ENCODE peak calls at places on chromosome 10, in ten cellular contexts. H, J, A, T, F, X, V, I, Y and W are unnamed samples.
A peak's percentile ranks its signal among the peaks of the same experiment; 100 is the strongest.

GRCh38 chr10:51246156-51246555 is 171.9 kb downstream of the PRKG1 start:
- DNase-seq in H (peak; percentile 25), J (no peak), A (peak; percentile 33), T (no peak), F (no peak), X (no peak), V (no peak), I (no peak), Y (no peak), W (no peak)

GRCh38 chr10:6416892-6417512 is 163.1 kb downstream of the PRKCQ start:
- DNase-seq in H (peak; percentile 44), J (peak; percentile 57), A (peak; percentile 49), T (peak; percentile 35), F (peak; percentile 69), X (peak; percentile 31), V (peak; percentile 61), I (peak; percentile 69), Y (no peak), W (no peak)

GRCh38 chr10:102285134-102285533 is 39.8 kb downstream of the GBF1 start:
- DNase-seq in H (no peak), J (no peak), A (no peak), T (no peak), F (peak; percentile 30), X (no peak), V (no peak), I (no peak), Y (no peak), W (no peak)

GRCh38 chr10:22581453-22581852 is 132.9 kb downstream of the PIP4K2A start:
- DNase-seq in H (no peak), J (no peak), A (no peak), T (no peak), F (no peak), X (no peak), V (no peak), I (no peak), Y (no peak), W (no peak)

GRCh38 chr10:25130911-25131310 is 43.9 kb upstream of the GPR158 start:
- DNase-seq in H (peak; percentile 91), J (peak; percentile 36), A (peak; percentile 41), T (no peak), F (no peak), X (peak; percentile 27), V (peak; percentile 94), I (no peak), Y (no peak), W (no peak)

GRCh38 chr10:128429835-128430513 is 303.8 kb upstream of the MKI67 start:
- DNase-seq in H (no peak), J (no peak), A (no peak), T (no peak), F (no peak), X (no peak), V (no peak), I (no peak), Y (no peak), W (no peak)

GRCh38 chr10:34124522-34125035 is 690.5 kb downstream of the PARD3 start:
- DNase-seq in H (peak; percentile 75), J (peak; percentile 48), A (peak; percentile 100), T (peak; percentile 88), F (no peak), X (peak; percentile 64), V (peak; percentile 77), I (no peak), Y (peak; percentile 36), W (no peak)

GRCh38 chr10:43307306-43307705 is 40.4 kb upstream of the RASGEF1A start:
- DNase-seq in H (no peak), J (no peak), A (no peak), T (no peak), F (no peak), X (no peak), V (no peak), I (no peak), Y (no peak), W (no peak)

GRCh38 chr10:98028168-98028770 is 2.2 kb downstream of the CRTAC1 start:
- DNase-seq in H (peak; percentile 7), J (peak; percentile 3), A (peak; percentile 25), T (peak; percentile 37), F (peak; percentile 71), X (no peak), V (peak; percentile 52), I (peak; percentile 72), Y (peak; percentile 89), W (peak; percentile 19)

GRCh38 chr10:24579911-24580310 is 143.8 kb downstream of the ARHGAP21 start:
- DNase-seq in H (no peak), J (no peak), A (no peak), T (no peak), F (no peak), X (no peak), V (no peak), I (no peak), Y (no peak), W (no peak)

GRCh38 chr10:117221156-117221711 is 19.7 kb upstream of the SLC18A2 start:
- DNase-seq in H (peak; percentile 43), J (peak; percentile 1), A (peak; percentile 77), T (peak; percentile 69), F (no peak), X (peak; percentile 65), V (peak; percentile 66), I (no peak), Y (peak; percentile 59), W (no peak)

GRCh38 chr10:121698336-121698735 is 100.1 kb upstream of the FGFR2 start:
- DNase-seq in H (peak; percentile 61), J (no peak), A (no peak), T (no peak), F (no peak), X (peak; percentile 71), V (no peak), I (no peak), Y (no peak), W (no peak)

GRCh38 chr10:119679480-119679829 is 28.3 kb downstream of the BAG3 start:
- DNase-seq in H (no peak), J (no peak), A (no peak), T (no peak), F (no peak), X (no peak), V (no peak), I (no peak), Y (no peak), W (no peak)

GRCh38 chr10:107028249-107028648 is 136.3 kb downstream of the SORCS1 start:
- DNase-seq in H (no peak), J (no peak), A (no peak), T (no peak), F (peak; percentile 71), X (no peak), V (no peak), I (no peak), Y (no peak), W (no peak)

GRCh38 chr10:101337836-101338235 is 16.1 kb upstream of the BTRC start:
- DNase-seq in H (no peak), J (no peak), A (no peak), T (no peak), F (no peak), X (no peak), V (no peak), I (no peak), Y (no peak), W (no peak)

GRCh38 chr10:103636996-103637395 is 143.5 kb downstream of the NEURL1 start:
- DNase-seq in H (no peak), J (peak; percentile 43), A (no peak), T (no peak), F (no peak), X (no peak), V (peak; percentile 79), I (no peak), Y (no peak), W (no peak)

GRCh38 chr10:103636492-103636891 is 143.0 kb downstream of the NEURL1 start:
- DNase-seq in H (no peak), J (no peak), A (no peak), T (no peak), F (no peak), X (no peak), V (no peak), I (no peak), Y (peak; percentile 62), W (no peak)

GRCh38 chr10:103633846-103634245 is 140.3 kb downstream of the NEURL1 start:
- DNase-seq in H (no peak), J (no peak), A (no peak), T (no peak), F (no peak), X (no peak), V (no peak), I (no peak), Y (no peak), W (no peak)

GRCh38 chr10:103637855-103638561 is 144.5 kb downstream of the NEURL1 start:
- DNase-seq in H (peak; percentile 96), J (peak; percentile 92), A (no peak), T (no peak), F (no peak), X (no peak), V (peak; percentile 98), I (no peak), Y (no peak), W (no peak)

GRCh38 chr10:103635580-103635979 is 142.1 kb downstream of the NEURL1 start:
- DNase-seq in H (no peak), J (no peak), A (no peak), T (no peak), F (no peak), X (no peak), V (no peak), I (no peak), Y (no peak), W (no peak)
- H4K20me1 ChIP-seq in H (no peaks in the 10 kb centered on the region), J (peaks cover 66% of the 10 kb centered on the region), A (no peaks in the 10 kb centered on the region), T (no peaks in the 10 kb centered on the region), F (no peaks in the 10 kb centered on the region), X (no peaks in the 10 kb centered on the region), V (no peaks in the 10 kb centered on the region), I (no peaks in the 10 kb centered on the region), Y (no peaks in the 10 kb centered on the region), W (peaks cover 17% of the 10 kb centered on the region)

GRCh38 chr10:95601116-95601719 is 40.0 kb upstream of the SORBS1 start:
- DNase-seq in H (peak; percentile 80), J (peak; percentile 84), A (peak; percentile 89), T (peak; percentile 90), F (peak; percentile 87), X (peak; percentile 76), V (peak; percentile 91), I (peak; percentile 68), Y (peak; percentile 84), W (peak; percentile 67)
- H3K4me1 ChIP-seq in H (no peaks in the 10 kb centered on the region), J (no peaks in the 10 kb centered on the region), A (no peaks in the 10 kb centered on the region), T (no peaks in the 10 kb centered on the region), F (no peaks in the 10 kb centered on the region), X (no peaks in the 10 kb centered on the region), V (no peaks in the 10 kb centered on the region), I (no peaks in the 10 kb centered on the region), Y (no peaks in the 10 kb centered on the region), W (no peaks in the 10 kb centered on the region)

DNA sequence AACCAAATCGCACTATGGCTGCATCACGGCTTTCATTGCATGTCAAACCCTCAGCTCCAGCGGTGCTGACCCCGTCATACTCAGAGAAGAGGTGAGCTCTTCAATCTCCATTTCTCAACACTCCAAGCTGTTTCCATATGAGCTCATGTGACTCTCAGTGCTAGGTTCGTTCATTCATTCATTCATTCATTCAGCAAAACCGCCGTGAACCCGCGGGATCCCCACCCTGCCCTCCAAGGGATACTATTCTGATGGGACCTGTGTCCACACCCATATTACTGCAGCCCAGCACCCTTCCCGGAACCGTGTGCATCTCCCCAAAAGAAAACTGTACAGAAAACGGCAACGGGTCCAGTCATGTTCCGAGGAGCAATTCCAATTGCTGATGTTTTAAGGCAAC is 184.7 kb downstream of the DIP2C start:
- DNase-seq in H (no peak), J (no peak), A (no peak), T (no peak), F (no peak), X (no peak), V (no peak), I (no peak), Y (no peak), W (no peak)
- H4K20me1 ChIP-seq in H (no peaks in the 10 kb centered on the region), J (peaks cover 90% of the 10 kb centered on the region), A (no peaks in the 10 kb centered on the region), T (no peaks in the 10 kb centered on the region), F (peaks cover 2% of the 10 kb centered on the region), X (no peaks in the 10 kb centered on the region), V (peaks cover 3% of the 10 kb centered on the region), I (peaks cover 7% of the 10 kb centered on the region), Y (peaks cover 32% of the 10 kb centered on the region), W (no peaks in the 10 kb centered on the region)

GRCh38 chr10:1579671-1580070 is 157.7 kb downstream of the ADARB2 start:
- DNase-seq in H (no peak), J (no peak), A (no peak), T (no peak), F (no peak), X (no peak), V (no peak), I (no peak), Y (no peak), W (no peak)
- H3K4me1 ChIP-seq in H (no peaks in the 10 kb centered on the region), J (no peaks in the 10 kb centered on the region), A (no peaks in the 10 kb centered on the region), T (no peaks in the 10 kb centered on the region), F (no peaks in the 10 kb centered on the region), X (no peaks in the 10 kb centered on the region), V (no peaks in the 10 kb centered on the region), I (peaks cover 10% of the 10 kb centered on the region), Y (peaks cover 2% of the 10 kb centered on the region), W (no peaks in the 10 kb centered on the region)